ENCODE peak calls at places on chromosomes 2 and 18, in eight cellular contexts. I is A673; U is kidney epithelial cell; Z is C1 segment of cervical spinal cord; K is posterior vena cava; H is cerebellar cortex; Q is NCI-H1092 treated with DMSO at 0.1 percent for 48 hours; C is activated CD4-positive, alpha-beta T cell treated with anti-CD3 and anti-CD28 coated beads, Interleukin-2, amount 50 U/mL, for 48 hours. S is an unnamed sample.

GRCh38 chr2:85394256-85394655 is 15.9 kb downstream of the CAPG start:
- DNase-seq in I (no peak), U (no peak), Z (no peak), K (peak), H (peak), Q (peak), C (no peak), S (no peak)

GRCh38 chr2:177282787-177283533 is 18.4 kb upstream of the NFE2L2 start:
- DNase-seq in I (peak), U (no peak), Z (no peak), K (no peak), H (no peak), Q (no peak), C (no peak), S (no peak)

GRCh38 chr2:54838585-54839035 is 115.1 kb downstream of the EML6 start:
- DNase-seq in I (peak), U (peak), Z (peak), K (peak), H (peak), Q (peak), C (peak), S (no peak)

GRCh38 chr2:105406221-105406620 is 7.4 kb upstream of the FHL2 start:
- DNase-seq in I (no peak), U (no peak), Z (no peak), K (peak), H (no peak), Q (no peak), C (no peak), S (no peak)

GRCh38 chr18:8912348-8913057 is 190.0 kb upstream of the NDUFV2 start:
- DNase-seq in I (no peak), U (no peak), Z (no peak), K (no peak), H (peak), Q (no peak), C (no peak), S (no peak)

GRCh38 chr2:158583923-158584322 is 127.2 kb downstream of the PKP4 start:
- DNase-seq in I (no peak), U (no peak), Z (no peak), K (no peak), H (no peak), Q (no peak), C (no peak), S (no peak)

GRCh38 chr2:209936106-209936663 is 66.3 kb upstream of the RPE start:
- DNase-seq in I (peak), U (no peak), Z (no peak), K (no peak), H (no peak), Q (no peak), C (no peak), S (no peak)

GRCh38 chr2:176652300-176653182 is 383.3 kb downstream of the MTX2 start:
- DNase-seq in I (peak), U (no peak), Z (no peak), K (no peak), H (peak), Q (peak), C (no peak), S (peak)

GRCh38 chr2:43737097-43737854 is 36.6 kb upstream of the DYNC2LI1 start:
- DNase-seq in I (no peak), U (peak), Z (no peak), K (peak), H (no peak), Q (no peak), C (no peak), S (no peak)

GRCh38 chr2:20972110-20972509 is 71.8 kb downstream of the APOB start:
- DNase-seq in I (no peak), U (no peak), Z (no peak), K (no peak), H (no peak), Q (no peak), C (no peak), S (no peak)